ENCODE peak calls at places on chromosome 18, in nine cellular contexts. D is NB4, F is A673, C is MCF 10A, Z is hepatocyte, Y is heart right ventricle, B is GM13976, A is type B pancreatic cell, W is foreskin fibroblast. N is an unnamed sample.

GRCh38 chr18:33051397-33051796 is 278.6 kb upstream of the KLHL14 start:
- DNase-seq in D (no peak), F (peak; percentile 1), C (peak; percentile 72), Z (peak; percentile 8), Y (no peak), B (no peak), A (no peak), W (no peak), N (no peak)

GRCh38 chr18:31819106-31819924 is 58.6 kb upstream of the SLC25A52 start:
- DNase-seq in D (peak; percentile 67), F (peak; percentile 68), C (peak; percentile 62), Z (peak; percentile 80), Y (no peak), B (peak; percentile 45), A (no peak), W (peak; percentile 16), N (peak; percentile 33)

GRCh38 chr18:58168986-58169385 is 125.0 kb downstream of the NEDD4L start:
- DNase-seq in D (no peak), F (no peak), C (no peak), Z (no peak), Y (no peak), B (no peak), A (no peak), W (no peak), N (no peak)

GRCh38 chr18:74541703-74542555 is 7.6 kb downstream of the CNDP1 start:
- DNase-seq in D (no peak), F (no peak), C (peak; percentile 55), Z (peak; percentile 69), Y (no peak), B (no peak), A (no peak), W (no peak), N (no peak)

GRCh38 chr18:68757121-68757520 is 40.8 kb upstream of the CCDC102B start:
- DNase-seq in D (no peak), F (no peak), C (no peak), Z (no peak), Y (no peak), B (no peak), A (no peak), W (no peak), N (no peak)

GRCh38 chr18:23450022-23450421 is 3.1 kb upstream of the RIOK3 start:
- DNase-seq in D (no peak), F (no peak), C (no peak), Z (no peak), Y (no peak), B (no peak), A (no peak), W (no peak), N (no peak)

GRCh38 chr18:68152770-68153169 is 562.1 kb downstream of the TMX3 start:
- DNase-seq in D (peak; percentile 17), F (peak; percentile 18), C (no peak), Z (no peak), Y (no peak), B (no peak), A (no peak), W (no peak), N (no peak)

GRCh38 chr18:21741511-21742322 is 1.1 kb downstream of the MIB1 start:
- DNase-seq in D (peak; percentile 56), F (peak; percentile 42), C (peak; percentile 27), Z (peak; percentile 22), Y (peak; percentile 30), B (peak; percentile 48), A (no peak), W (peak; percentile 12), N (peak; percentile 32)

GRCh38 chr18:59202258-59202820 is 17.6 kb upstream of the GRP start:
- DNase-seq in D (no peak), F (no peak), C (no peak), Z (no peak), Y (no peak), B (no peak), A (no peak), W (no peak), N (no peak)

GRCh38 chr18:47996091-47996541 is 65.7 kb upstream of the SMAD2 start:
- DNase-seq in D (no peak), F (peak; percentile 86), C (no peak), Z (no peak), Y (no peak), B (no peak), A (no peak), W (peak; percentile 15), N (no peak)

GRCh38 chr18:58302811-58303210 is 258.8 kb downstream of the NEDD4L start:
- DNase-seq in D (no peak), F (no peak), C (no peak), Z (no peak), Y (no peak), B (no peak), A (no peak), W (no peak), N (no peak)

GRCh38 chr18:36387296-36387695 is 89.8 kb downstream of the FHOD3 start:
- DNase-seq in D (no peak), F (no peak), C (no peak), Z (no peak), Y (no peak), B (no peak), A (no peak), W (no peak), N (no peak)

GRCh38 chr18:58911241-58911640 is 46.6 kb downstream of the ZNF532 start:
- DNase-seq in D (no peak), F (no peak), C (no peak), Z (no peak), Y (no peak), B (no peak), A (no peak), W (peak; percentile 14), N (no peak)

GRCh38 chr18:51006061-51006818 is 23.8 kb upstream of the SMAD4 start:
- DNase-seq in D (no peak), F (no peak), C (no peak), Z (no peak), Y (no peak), B (no peak), A (no peak), W (no peak), N (no peak)

GRCh38 chr18:37452697-37453385 is 112.8 kb downstream of the CELF4 start:
- DNase-seq in D (no peak), F (no peak), C (peak; percentile 67), Z (peak; percentile 71), Y (no peak), B (no peak), A (no peak), W (no peak), N (no peak)

GRCh38 chr18:74290831-74291770 is 662 bp downstream of the CYB5A start:
- DNase-seq in D (peak; percentile 8), F (no peak), C (peak; percentile 64), Z (peak; percentile 86), Y (no peak), B (peak; percentile 34), A (no peak), W (no peak), N (peak; percentile 21)

GRCh38 chr18:11458447-11458846 is 150.9 kb upstream of the SLC35G4 start:
- DNase-seq in D (no peak), F (no peak), C (no peak), Z (no peak), Y (no peak), B (no peak), A (no peak), W (no peak), N (no peak)

GRCh38 chr18:11468120-11468519 is 141.3 kb upstream of the SLC35G4 start:
- DNase-seq in D (no peak), F (no peak), C (no peak), Z (no peak), Y (no peak), B (no peak), A (no peak), W (no peak), N (no peak)

GRCh38 chr18:11464129-11464528 is 145.3 kb upstream of the SLC35G4 start:
- DNase-seq in D (no peak), F (no peak), C (no peak), Z (no peak), Y (no peak), B (no peak), A (no peak), W (no peak), N (no peak)
- TF ChIP-seq CTCF in D (no peak), F (no peak), C (no peak), Z (no peak), Y (no peak), B (no peak), A (no peak), W (no peak), N (no peak)

DNA sequence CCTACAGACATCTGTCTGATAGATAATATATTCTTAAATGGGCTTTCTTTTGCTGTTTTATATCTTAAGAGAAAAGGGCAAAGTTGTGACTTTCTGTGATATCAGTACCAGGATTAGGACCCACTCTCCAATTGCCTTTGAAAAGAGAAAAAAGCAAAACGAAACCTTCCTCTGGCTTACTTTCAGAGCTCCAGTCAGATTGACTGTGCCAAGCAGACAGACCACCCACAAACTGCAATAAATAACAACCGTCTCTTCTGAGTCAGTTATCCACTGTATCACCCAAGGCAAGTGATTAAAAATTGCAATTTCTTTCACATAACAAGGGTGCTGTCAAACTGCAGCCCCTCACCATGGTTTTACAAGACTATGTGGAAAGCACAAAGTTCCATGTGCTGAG is 230.5 kb upstream of the SETBP1 start:
- DNase-seq in D (no peak), F (no peak), C (no peak), Z (no peak), Y (no peak), B (no peak), A (no peak), W (no peak), N (no peak)
- TF ChIP-seq CTCF in D (no peak), F (no peak), C (no peak), Z (no peak), Y (no peak), B (no peak), A (no peak), W (no peak), N (no peak)

DNA sequence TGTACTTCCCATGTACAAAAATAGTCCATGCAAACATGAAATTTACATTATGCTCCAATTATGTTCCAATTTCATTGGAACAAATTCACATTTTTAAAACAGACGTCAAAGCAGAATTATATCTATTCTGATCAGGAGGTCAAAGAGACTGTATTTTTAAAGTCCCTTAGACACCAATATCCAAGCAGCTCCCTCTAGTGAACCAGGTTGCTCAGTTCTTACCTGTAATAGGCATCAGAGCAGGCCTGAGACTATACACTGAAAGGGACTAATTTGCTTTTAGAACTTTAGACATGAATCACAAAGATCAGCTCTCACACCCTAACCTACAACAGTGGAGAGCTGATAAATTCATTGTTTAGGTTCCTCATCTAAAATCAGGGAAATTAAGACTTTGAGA is 273.9 kb downstream of the MBD2 start:
- DNase-seq in D (no peak), F (no peak), C (no peak), Z (no peak), Y (no peak), B (no peak), A (no peak), W (no peak), N (no peak)
- TF ChIP-seq CTCF in D (no peak), F (no peak), C (no peak), Z (no peak), Y (no peak), B (no peak), A (no peak), W (no peak), N (no peak)

GRCh38 chr18:49794740-49795139 is 18.6 kb downstream of the ACAA2 start:
- DNase-seq in D (no peak), F (no peak), C (no peak), Z (no peak), Y (no peak), B (no peak), A (no peak), W (no peak), N (no peak)
- TF ChIP-seq CTCF in D (no peak), F (no peak), C (no peak), Z (no peak), Y (no peak), B (no peak), A (no peak), W (no peak), N (no peak)

N was measured in GM10248.